ENCODE peak calls at places on chromosomes 11 and 22, in ten cellular contexts. D is neuronal stem cell, J is cardiac muscle cell, K is heart left ventricle, O is psoas muscle, W is thoracic aorta, Q is H7, H is IMR-90, I is colonic mucosa, T is HAP-1. N is an unnamed sample.

GRCh38 chr11:18710545-18710944 is 12.0 kb downstream of the TMEM86A start:
- DNase-seq in D (no peak), J (no peak), K (no peak), O (no peak), W (no peak), Q (no peak), H (no peak), I (no peak), T (no peak), N (no peak)

GRCh38 chr11:102469196-102469821 is 16.7 kb upstream of the TMEM123 start:
- DNase-seq in D (no peak), J (peak; percentile 27), K (no peak), O (no peak), W (no peak), Q (no peak), H (peak; percentile 62), I (no peak), T (no peak), N (no peak)

GRCh38 chr11:113593698-113594308 is 112.3 kb downstream of the TMPRSS5 start:
- DNase-seq in D (no peak), J (no peak), K (no peak), O (peak; percentile 50), W (no peak), Q (no peak), H (no peak), I (no peak), T (no peak), N (peak; percentile 47)

GRCh38 chr11:134647066-134647746 is 235.2 kb upstream of the B3GAT1 start:
- DNase-seq in D (no peak), J (no peak), K (no peak), O (no peak), W (no peak), Q (no peak), H (no peak), I (no peak), T (no peak), N (no peak)

GRCh38 chr22:21951931-21952465 is 650 bp downstream of the PPM1F start:
- DNase-seq in D (no peak), J (peak; percentile 66), K (peak; percentile 51), O (peak; percentile 48), W (no peak), Q (peak; percentile 83), H (peak; percentile 53), I (peak; percentile 34), T (no peak), N (no peak)

GRCh38 chr11:110089617-110090282 is 3.4 kb upstream of the ZC3H12C start:
- DNase-seq in D (no peak), J (no peak), K (no peak), O (no peak), W (no peak), Q (no peak), H (no peak), I (no peak), T (no peak), N (no peak)

GRCh38 chr11:97107604-97108003 is 717.8 kb downstream of the JRKL start:
- DNase-seq in D (no peak), J (no peak), K (no peak), O (no peak), W (no peak), Q (no peak), H (no peak), I (no peak), T (no peak), N (no peak)

GRCh38 chr22:20391222-20391621 is 2.7 kb upstream of the ZNF74 start:
- DNase-seq in D (no peak), J (no peak), K (no peak), O (no peak), W (no peak), Q (no peak), H (no peak), I (no peak), T (no peak), N (no peak)

GRCh38 chr11:587546-587945 is 11.3 kb downstream of the PHRF1 start:
- DNase-seq in D (no peak), J (no peak), K (no peak), O (no peak), W (no peak), Q (no peak), H (no peak), I (no peak), T (no peak), N (no peak)

GRCh38 chr11:584287-584686 is 8.0 kb downstream of the PHRF1 start:
- DNase-seq in D (no peak), J (no peak), K (no peak), O (no peak), W (no peak), Q (no peak), H (no peak), I (no peak), T (no peak), N (no peak)

GRCh38 chr11:589798-590197 is 13.5 kb downstream of the PHRF1 start:
- DNase-seq in D (no peak), J (no peak), K (no peak), O (no peak), W (no peak), Q (no peak), H (no peak), I (no peak), T (no peak), N (no peak)

GRCh38 chr11:587978-588380 is 11.7 kb downstream of the PHRF1 start:
- DNase-seq in D (no peak), J (no peak), K (peak; percentile 61), O (peak; percentile 58), W (no peak), Q (no peak), H (peak; percentile 58), I (no peak), T (no peak), N (no peak)

DNA sequence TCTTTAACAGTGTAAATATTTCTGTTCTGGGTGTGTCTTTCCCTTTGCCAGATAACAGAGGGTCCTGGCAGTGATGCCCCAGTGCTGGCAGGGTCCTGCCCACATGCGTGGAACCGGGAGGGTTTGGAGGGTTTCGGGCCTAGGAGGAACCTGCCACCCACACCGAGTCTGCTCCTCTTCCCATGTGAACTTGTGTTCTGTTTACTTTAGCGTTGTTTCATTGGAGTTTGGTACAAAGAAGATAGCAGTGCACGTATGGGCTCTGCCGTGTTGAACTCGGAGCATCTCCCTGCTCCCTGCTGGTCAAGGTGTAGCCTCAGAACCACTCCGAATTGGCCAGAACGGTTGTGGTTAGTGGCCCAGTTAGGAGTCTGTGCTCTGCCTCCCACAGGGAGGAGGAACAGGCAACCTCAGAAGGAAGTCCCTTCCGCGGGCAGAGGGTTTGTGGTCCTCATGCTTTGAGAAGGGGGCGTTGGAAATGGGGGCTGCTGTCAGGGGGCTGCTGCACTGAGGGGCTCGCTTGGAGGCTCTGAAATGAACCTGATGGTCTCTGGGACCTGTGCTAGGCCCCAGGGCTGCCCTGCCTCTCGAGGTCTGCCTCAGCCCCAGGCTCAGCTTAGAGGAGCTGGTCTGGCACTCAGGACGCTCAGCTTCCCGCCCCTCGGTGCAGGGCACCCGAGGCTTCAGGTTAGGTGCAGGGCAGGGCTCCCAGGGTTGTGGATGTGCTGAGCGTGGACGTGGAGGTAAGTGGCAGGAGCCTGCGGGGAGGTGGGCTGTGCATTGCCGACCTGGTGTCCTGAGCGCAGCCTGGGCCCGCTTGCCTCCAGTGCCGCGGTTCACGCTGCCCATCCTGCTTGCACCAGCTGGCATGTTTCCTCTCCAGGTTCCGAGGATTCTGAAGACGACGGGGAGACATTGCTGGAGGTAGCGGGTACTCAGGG is 10.4 kb downstream of the PHRF1 start:
- DNase-seq in D (no peak), J (no peak), K (no peak), O (no peak), W (no peak), Q (no peak), H (no peak), I (no peak), T (no peak), N (no peak)
- H3K36me3 ChIP-seq in D (peaks cover 80% of the 10 kb centered on the region), J (peaks cover 25% of the 10 kb centered on the region), K (no peaks in the 10 kb centered on the region), O (no peaks in the 10 kb centered on the region), W (peaks cover 78% of the 10 kb centered on the region), Q (peaks cover 36% of the 10 kb centered on the region), H (peaks cover 55% of the 10 kb centered on the region), I (peaks cover 12% of the 10 kb centered on the region), T (peaks cover 75% of the 10 kb centered on the region), N (peaks cover 24% of the 10 kb centered on the region)

GRCh38 chr11:126734752-126735151 is 265.8 kb downstream of the KIRREL3 start:
- DNase-seq in D (no peak), J (no peak), K (no peak), O (no peak), W (no peak), Q (no peak), H (no peak), I (no peak), T (no peak), N (no peak)

GRCh38 chr11:126740857-126741256 is 259.7 kb downstream of the KIRREL3 start:
- DNase-seq in D (no peak), J (no peak), K (no peak), O (no peak), W (no peak), Q (no peak), H (no peak), I (no peak), T (no peak), N (no peak)

GRCh38 chr11:126736682-126737404 is 263.7 kb downstream of the KIRREL3 start:
- DNase-seq in D (no peak), J (no peak), K (no peak), O (no peak), W (no peak), Q (no peak), H (no peak), I (no peak), T (no peak), N (no peak)

GRCh38 chr11:126739499-126740145 is 260.9 kb downstream of the KIRREL3 start:
- DNase-seq in D (no peak), J (no peak), K (no peak), O (no peak), W (no peak), Q (no peak), H (peak; percentile 38), I (no peak), T (no peak), N (no peak)

GRCh38 chr11:126738632-126739031 is 261.9 kb downstream of the KIRREL3 start:
- DNase-seq in D (no peak), J (no peak), K (no peak), O (no peak), W (no peak), Q (no peak), H (no peak), I (no peak), T (no peak), N (no peak)
- H3K27me3 ChIP-seq in D (no peaks in the 10 kb centered on the region), J (no peaks in the 10 kb centered on the region), K (no peaks in the 10 kb centered on the region), O (no peaks in the 10 kb centered on the region), W (no peaks in the 10 kb centered on the region), Q (no peaks in the 10 kb centered on the region), H (no peaks in the 10 kb centered on the region), I (no peaks in the 10 kb centered on the region), T (peaks cover 11% of the 10 kb centered on the region), N (no peaks in the 10 kb centered on the region)

GRCh38 chr22:50210378-50211139 is 9.7 kb downstream of the SELENOO start:
- DNase-seq in D (no peak), J (no peak), K (no peak), O (no peak), W (no peak), Q (no peak), H (no peak), I (no peak), T (no peak), N (no peak)

GRCh38 chr22:50208939-50209892 is 8.4 kb downstream of the SELENOO start:
- DNase-seq in D (no peak), J (no peak), K (no peak), O (no peak), W (no peak), Q (peak; percentile 78), H (no peak), I (no peak), T (no peak), N (no peak)

GRCh38 chr22:50208430-50208938 is 7.7 kb downstream of the SELENOO start:
- DNase-seq in D (no peak), J (no peak), K (no peak), O (no peak), W (no peak), Q (no peak), H (no peak), I (no peak), T (no peak), N (no peak)

GRCh38 chr22:50209893-50210292 is 9.1 kb downstream of the SELENOO start:
- DNase-seq in D (no peak), J (peak; percentile 71), K (peak; percentile 69), O (peak; percentile 69), W (no peak), Q (peak; percentile 93), H (peak; percentile 57), I (peak; percentile 70), T (peak; percentile 44), N (peak; percentile 71)

DNA sequence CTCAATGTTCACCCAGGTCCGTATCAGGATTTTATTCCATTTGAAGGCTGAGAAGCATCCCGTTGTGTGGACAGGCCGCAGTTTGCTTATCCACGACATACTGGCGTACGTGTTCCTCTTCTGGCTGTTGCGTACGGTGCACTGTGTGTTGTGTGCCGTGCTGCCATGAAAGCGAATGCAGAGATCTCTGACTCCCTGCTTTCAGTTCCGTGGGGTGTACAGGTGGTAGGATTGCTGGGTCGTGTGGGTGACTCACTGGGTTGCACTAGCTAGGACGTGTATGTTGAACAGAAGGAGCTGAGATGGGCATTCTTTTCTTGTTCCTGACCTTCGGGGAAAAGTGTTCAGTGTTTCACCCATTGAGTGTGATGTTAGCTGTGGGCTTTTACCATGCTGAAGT is 10.3 kb downstream of the SELENOO start:
- DNase-seq in D (no peak), J (no peak), K (no peak), O (no peak), W (no peak), Q (no peak), H (peak; percentile 6), I (no peak), T (no peak), N (no peak)
- H3K36me3 ChIP-seq in D (peaks cover 81% of the 10 kb centered on the region), J (peaks cover 26% of the 10 kb centered on the region), K (peaks cover 3% of the 10 kb centered on the region), O (no peaks in the 10 kb centered on the region), W (peaks cover 30% of the 10 kb centered on the region), Q (peaks cover 11% of the 10 kb centered on the region), H (peaks cover 49% of the 10 kb centered on the region), I (peaks cover 5% of the 10 kb centered on the region), T (peaks cover 75% of the 10 kb centered on the region), N (peaks cover 84% of the 10 kb centered on the region)

DNA sequence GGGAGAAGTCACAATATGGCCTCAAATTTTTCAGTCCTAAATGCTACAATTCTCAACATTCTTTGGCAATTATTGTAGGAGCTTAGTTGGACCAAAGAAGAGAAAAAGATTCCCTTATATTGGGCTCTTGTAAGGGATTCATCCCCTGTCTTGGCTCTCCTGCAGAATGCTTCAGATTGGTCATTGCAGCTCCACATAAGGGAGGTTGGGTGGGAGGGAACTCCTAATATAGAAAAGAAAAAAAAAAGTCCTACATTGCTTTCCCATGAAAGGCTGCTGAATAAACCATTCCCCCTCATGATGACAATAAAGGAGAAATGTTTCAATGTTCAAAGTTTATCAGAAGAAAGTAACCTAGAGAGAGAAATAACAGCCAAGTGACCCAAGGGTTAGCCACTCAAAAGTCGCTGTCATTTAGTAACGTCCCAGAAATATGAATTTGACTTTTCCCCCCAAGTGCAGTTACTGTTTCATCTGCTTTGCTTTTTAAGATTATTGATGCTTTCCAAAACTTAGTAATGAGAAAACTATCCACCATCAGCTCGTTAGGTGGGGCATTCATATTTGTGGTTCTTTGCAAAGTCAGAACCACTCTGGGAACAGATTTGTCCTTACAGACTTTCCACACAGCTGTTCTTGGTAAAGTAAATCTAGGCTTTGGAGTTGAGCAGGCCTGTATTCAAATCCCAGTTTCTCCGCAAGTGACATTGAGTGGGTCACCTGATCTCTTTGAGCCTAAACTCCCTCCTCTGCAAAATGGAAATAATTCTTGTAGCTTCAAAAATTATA is 5.0 kb upstream of the SLC1A2 start:
- DNase-seq in D (no peak), J (no peak), K (no peak), O (no peak), W (no peak), Q (no peak), H (peak; percentile 77), I (no peak), T (no peak), N (no peak)
- H3K27me3 ChIP-seq in D (no peaks in the 10 kb centered on the region), J (peaks cover 56% of the 10 kb centered on the region), K (no peaks in the 10 kb centered on the region), O (peaks cover 33% of the 10 kb centered on the region), W (peaks cover 10% of the 10 kb centered on the region), Q (peaks cover 30% of the 10 kb centered on the region), H (peaks cover 7% of the 10 kb centered on the region), I (peaks cover 31% of the 10 kb centered on the region), T (peaks cover 58% of the 10 kb centered on the region), N (peaks cover 9% of the 10 kb centered on the region)